ENCODE peak calls at places on chromosome 13, in five cellular contexts. W is HepG2, U is GM12878, A is H1, O is NT2/D1. J is an unnamed sample.

GRCh38 chr13:112095354-112095753 is 28.4 kb downstream of the SOX1 start:
- DNase-seq in W (no peak), O (no peak), A (no peak), U (no peak), J (no peak)

GRCh38 chr13:60164490-60164889 is 762 bp upstream of the DIAPH3 start:
- DNase-seq in A (no peak), O (no peak), W (no peak), U (no peak), J (no peak)

GRCh38 chr13:64591981-64592380 is 2638.2 kb downstream of the PCDH9 start:
- DNase-seq in O (no peak), U (no peak), W (no peak), A (no peak), J (no peak)

GRCh38 chr13:111344471-111345191 is 24.2 kb downstream of the TEX29 start:
- DNase-seq in A (peak), O (peak), U (no peak), W (peak), J (peak)

GRCh38 chr13:50410921-50411712 is 395.9 kb downstream of the KCNRG start:
- DNase-seq in A (no peak), O (no peak), W (peak), U (no peak), J (peak)

GRCh38 chr13:101144808-101145419 is 271.4 kb downstream of the NALCN start:
- DNase-seq in O (peak), W (peak), U (peak), A (no peak), J (no peak)

GRCh38 chr13:83681547-83681946 is 200.7 kb downstream of the SLITRK1 start:
- DNase-seq in U (no peak), W (no peak), A (no peak), O (no peak), J (no peak)

GRCh38 chr13:113666324-113666660 is 727 bp upstream of the GRK1 start:
- DNase-seq in A (no peak), W (no peak), O (no peak), U (no peak), J (no peak)

GRCh38 chr13:20873348-20873747 is 29.2 kb downstream of the XPO4 start:
- DNase-seq in O (no peak), A (no peak), W (no peak), U (no peak), J (peak)

GRCh38 chr13:35797244-35797643 is 320.8 kb upstream of the MAB21L1 start:
- DNase-seq in U (no peak), O (no peak), W (no peak), A (no peak), J (no peak)

GRCh38 chr13:66634384-66634783 is 595.8 kb downstream of the PCDH9 start:
- DNase-seq in U (no peak), O (no peak), A (no peak), W (no peak), J (no peak)

GRCh38 chr13:97240789-97241734 is 18.9 kb downstream of the MBNL2 start:
- DNase-seq in O (no peak), A (no peak), U (no peak), W (no peak), J (no peak)

GRCh38 chr13:97242755-97243497 is 20.8 kb downstream of the MBNL2 start:
- DNase-seq in O (no peak), A (no peak), W (no peak), U (no peak), J (peak)

GRCh38 chr13:97239943-97240788 is 18.0 kb downstream of the MBNL2 start:
- DNase-seq in O (no peak), A (no peak), W (no peak), U (no peak), J (no peak)

GRCh38 chr13:97243915-97244820 is 22.0 kb downstream of the MBNL2 start:
- DNase-seq in W (peak), A (no peak), U (no peak), O (no peak), J (no peak)

GRCh38 chr13:97241761-97242160 is 19.6 kb downstream of the MBNL2 start:
- DNase-seq in U (no peak), A (no peak), W (no peak), O (no peak), J (no peak)
- TF ChIP-seq SUZ12 in U (no peak), A (no peak), W (no peak), O (no peak), J (no peak)

GRCh38 chr13:48730971-48731658 is 77.4 kb downstream of the CYSLTR2 start:
- DNase-seq in A (no peak), O (no peak), U (no peak), W (no peak), J (no peak)

GRCh38 chr13:48727252-48728011 is 73.7 kb downstream of the CYSLTR2 start:
- DNase-seq in U (no peak), A (no peak), W (no peak), O (no peak), J (peak)

GRCh38 chr13:48726711-48727110 is 73.0 kb downstream of the CYSLTR2 start:
- DNase-seq in U (no peak), W (no peak), A (no peak), O (no peak), J (no peak)

GRCh38 chr13:48728876-48729275 is 75.1 kb downstream of the CYSLTR2 start:
- DNase-seq in A (no peak), O (no peak), U (no peak), W (no peak), J (no peak)

GRCh38 chr13:48728226-48728625 is 74.5 kb downstream of the CYSLTR2 start:
- DNase-seq in A (no peak), O (no peak), U (no peak), W (no peak), J (no peak)
- TF ChIP-seq SUZ12 in A (no peak), O (no peak), U (no peak), W (no peak), J (no peak)

GRCh38 chr13:30808600-30808999 is 73.3 kb downstream of the ALOX5AP start:
- DNase-seq in O (no peak), W (no peak), A (no peak), U (no peak), J (no peak)
- TF ChIP-seq SUZ12 in O (no peak), W (no peak), A (no peak), U (no peak), J (no peak)

GRCh38 chr13:36910545-36910944 is 9.5 kb downstream of the SMAD9 start:
- DNase-seq in W (no peak), A (no peak), O (no peak), U (no peak), J (no peak)
- TF ChIP-seq SUZ12 in W (no peak), A (no peak), O (no peak), U (no peak), J (no peak)

GRCh38 chr13:51502206-51502651 is 49.4 kb upstream of the INTS6 start:
- DNase-seq in A (no peak), O (no peak), W (no peak), U (peak), J (no peak)

GRCh38 chr13:51499841-51500240 is 47.0 kb upstream of the INTS6 start:
- DNase-seq in O (no peak), W (no peak), U (no peak), A (no peak), J (no peak)

GRCh38 chr13:51501096-51501495 is 48.3 kb upstream of the INTS6 start:
- DNase-seq in W (no peak), U (no peak), A (no peak), O (no peak), J (no peak)

GRCh38 chr13:51500687-51501086 is 47.9 kb upstream of the INTS6 start:
- DNase-seq in W (no peak), A (no peak), O (no peak), U (no peak), J (no peak)

DNA sequence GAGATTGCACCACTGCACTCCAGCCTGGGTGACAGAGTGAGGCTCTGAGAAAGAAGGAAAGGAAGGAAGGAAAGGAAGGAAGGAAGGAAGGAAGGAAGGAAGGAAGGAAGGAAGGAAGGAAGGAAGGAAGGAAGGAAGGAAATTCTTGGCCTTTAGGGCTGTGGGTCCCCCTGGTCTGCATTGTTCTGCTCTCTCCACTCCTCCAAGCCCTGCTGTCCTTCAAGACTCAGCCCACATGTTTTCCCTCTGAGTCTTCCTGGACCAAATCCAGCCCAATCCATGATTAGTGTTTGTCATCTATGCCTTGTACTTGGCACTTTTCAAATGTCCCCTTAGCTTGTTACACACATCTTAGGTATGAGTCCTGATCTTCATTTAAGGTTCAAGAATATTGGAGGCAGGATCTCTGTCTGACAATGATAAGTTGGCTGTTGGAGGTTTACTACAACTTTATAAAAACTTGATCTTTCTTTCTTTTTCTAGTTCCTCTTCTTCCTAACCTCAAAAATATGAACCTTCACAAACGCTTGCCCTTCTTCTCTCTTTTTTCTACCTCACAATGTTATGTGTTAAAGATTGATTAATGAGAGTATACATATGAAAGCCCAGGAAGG is 48.9 kb upstream of the INTS6 start:
- DNase-seq in A (no peak), O (no peak), W (no peak), U (no peak), J (no peak)
- TF ChIP-seq SUZ12 in A (no peak), O (no peak), W (no peak), U (no peak), J (no peak)

GRCh38 chr13:30806784-30807183 is 71.4 kb downstream of the ALOX5AP start:
- DNase-seq in O (no peak), A (no peak), U (no peak), W (no peak), J (no peak)

GRCh38 chr13:30807392-30807791 is 72.0 kb downstream of the ALOX5AP start:
- DNase-seq in U (no peak), W (no peak), A (no peak), O (no peak), J (no peak)

GRCh38 chr13:30805603-30806011 is 70.3 kb downstream of the ALOX5AP start:
- DNase-seq in U (no peak), A (no peak), W (peak), O (no peak), J (no peak)

GRCh38 chr13:30809787-30810186 is 74.4 kb downstream of the ALOX5AP start:
- DNase-seq in O (no peak), U (no peak), W (no peak), A (no peak), J (no peak)

GRCh38 chr13:30810261-30810701 is 74.9 kb downstream of the ALOX5AP start:
- DNase-seq in W (no peak), U (no peak), A (no peak), O (no peak), J (no peak)
- TF ChIP-seq SUZ12 in W (no peak), U (no peak), A (no peak), O (no peak), J (no peak)

J was measured in HEK293T.